ENCODE peak calls at places on chromosomes 3 and 15, in nine cellular contexts. V is Jurkat, Clone E6-1; N is heart right ventricle; A is psoas muscle; I is AG09309; W is ovary; C is SK-N-MC; E is A549; O is MM.1S. F is an unnamed sample.

GRCh38 chr15:76678766-76679165 is 226.4 kb downstream of the SCAPER start:
- DNase-seq in V (no peak), N (no peak), A (no peak), I (peak), W (no peak), C (no peak), E (no peak), O (no peak), F (no peak)

GRCh38 chr15:80891006-80891405 is 98.6 kb downstream of the MESD start:
- DNase-seq in V (no peak), N (no peak), A (no peak), I (no peak), W (no peak), C (no peak), E (no peak), O (no peak), F (no peak)

GRCh38 chr3:41961061-41961749 is 698 bp downstream of the ULK4 start:
- DNase-seq in V (peak), N (peak), A (peak), I (peak), W (peak), C (no peak), E (peak), O (peak), F (peak)

GRCh38 chr3:5809811-5810210 is 622.3 kb downstream of the EDEM1 start:
- DNase-seq in V (no peak), N (no peak), A (no peak), I (no peak), W (no peak), C (no peak), E (no peak), O (no peak), F (no peak)

GRCh38 chr3:45612918-45613602 is 18.5 kb downstream of the LIMD1 start:
- DNase-seq in V (peak), N (no peak), A (no peak), I (no peak), W (no peak), C (no peak), E (no peak), O (peak), F (no peak)

GRCh38 chr3:111864821-111865656 is 6.0 kb downstream of the PHLDB2 start:
- DNase-seq in V (no peak), N (no peak), A (no peak), I (peak), W (no peak), C (no peak), E (peak), O (no peak), F (no peak)

GRCh38 chr15:74384566-74385441 is 17.4 kb upstream of the CYP11A1 start:
- DNase-seq in V (no peak), N (no peak), A (no peak), I (no peak), W (no peak), C (no peak), E (peak), O (peak), F (no peak)

GRCh38 chr15:43550527-43551363 is 33.3 kb downstream of the MAP1A start:
- DNase-seq in V (no peak), N (no peak), A (peak), I (peak), W (no peak), C (no peak), E (no peak), O (no peak), F (no peak)

GRCh38 chr3:194482196-194482593 is 4.6 kb downstream of the ATP13A3 start:
- DNase-seq in V (no peak), N (no peak), A (no peak), I (no peak), W (no peak), C (no peak), E (no peak), O (no peak), F (no peak)

GRCh38 chr15:90190606-90191343 is 10.4 kb upstream of the SEMA4B start:
- DNase-seq in V (no peak), N (no peak), A (no peak), I (no peak), W (no peak), C (no peak), E (no peak), O (peak), F (no peak)

GRCh38 chr3:120678331-120678845 is 3.7 kb downstream of the HGD start:
- DNase-seq in V (no peak), N (no peak), A (no peak), I (peak), W (peak), C (peak), E (peak), O (no peak), F (no peak)

GRCh38 chr3:61236556-61236955 is 14.7 kb downstream of the FHIT start:
- DNase-seq in V (no peak), N (no peak), A (no peak), I (no peak), W (no peak), C (no peak), E (no peak), O (peak), F (no peak)

GRCh38 chr15:50884583-50884982 is 23.9 kb upstream of the AP4E1 start:
- DNase-seq in V (no peak), N (no peak), A (no peak), I (peak), W (no peak), C (no peak), E (peak), O (no peak), F (no peak)

GRCh38 chr3:189941679-189942078 is 179.0 kb downstream of the P3H2 start:
- DNase-seq in V (no peak), N (no peak), A (no peak), I (no peak), W (no peak), C (no peak), E (peak), O (no peak), F (no peak)

GRCh38 chr3:36155515-36155914 is 224.8 kb upstream of the STAC start:
- DNase-seq in V (no peak), N (no peak), A (no peak), I (no peak), W (no peak), C (no peak), E (peak), O (no peak), F (no peak)

GRCh38 chr3:13544293-13544831 is 4.6 kb upstream of the FBLN2 start:
- DNase-seq in V (peak), N (no peak), A (peak), I (peak), W (no peak), C (no peak), E (peak), O (no peak), F (no peak)

GRCh38 chr3:30135190-30135589 is 471.2 kb upstream of the TGFBR2 start:
- DNase-seq in V (no peak), N (peak), A (no peak), I (no peak), W (no peak), C (no peak), E (peak), O (no peak), F (no peak)

GRCh38 chr15:62164500-62165028 is 521 bp downstream of the C2CD4B start:
- DNase-seq in V (no peak), N (peak), A (peak), I (no peak), W (no peak), C (no peak), E (peak), O (peak), F (peak)
- H3K4me3 ChIP-seq in V (peak), N (peak), A (peak), I (no peak), W (peak), C (peak), E (peak), O (peak), F (peak)

GRCh38 chr15:65730560-65731172 is 61.4 kb downstream of the DENND4A start:
- DNase-seq in V (no peak), N (no peak), A (no peak), I (no peak), W (no peak), C (no peak), E (peak), O (no peak), F (no peak)
- H3K4me3 ChIP-seq in V (no peak), N (no peak), A (no peak), I (no peak), W (no peak), C (no peak), E (no peak), O (no peak), F (no peak)

DNA sequence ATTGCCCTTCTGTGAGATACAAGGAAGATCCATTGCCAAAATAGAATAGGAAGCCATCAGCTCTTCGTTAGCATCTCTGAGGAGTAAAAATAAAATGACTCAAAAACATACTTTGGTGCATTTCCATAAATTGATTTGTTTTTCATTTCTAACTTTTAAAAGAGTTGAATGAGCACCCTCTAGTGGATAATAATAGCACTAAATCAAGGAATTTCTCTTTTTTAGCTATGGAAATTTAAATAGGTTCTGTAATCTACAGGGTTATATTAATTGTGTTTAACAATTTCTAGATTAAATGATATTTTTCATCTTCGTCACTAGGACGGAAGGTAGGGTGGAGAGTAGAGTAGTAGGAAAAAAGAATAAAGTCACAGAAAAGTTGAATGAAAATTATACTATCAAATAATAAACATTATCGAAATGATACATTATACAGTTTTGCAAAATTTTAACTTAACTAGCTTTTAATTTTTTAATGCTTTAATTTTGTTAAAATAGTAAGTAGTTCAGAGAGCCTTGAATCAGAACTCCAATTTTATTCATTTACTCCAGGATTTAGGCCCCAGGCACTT is 6.5 kb downstream of the NSUN3 start:
- DNase-seq in V (no peak), N (no peak), A (no peak), I (no peak), W (no peak), C (no peak), E (no peak), O (peak), F (no peak)
- H3K4me3 ChIP-seq in V (no peak), N (no peak), A (no peak), I (no peak), W (no peak), C (no peak), E (no peak), O (no peak), F (no peak)

GRCh38 chr3:128648402-128648801 is 2.2 kb downstream of the RPN1 start:
- DNase-seq in V (no peak), N (no peak), A (no peak), I (no peak), W (no peak), C (no peak), E (no peak), O (no peak), F (no peak)
- H3K4me3 ChIP-seq in V (no peak), N (no peak), A (peak), I (no peak), W (no peak), C (peak), E (no peak), O (peak), F (peak)

DNA sequence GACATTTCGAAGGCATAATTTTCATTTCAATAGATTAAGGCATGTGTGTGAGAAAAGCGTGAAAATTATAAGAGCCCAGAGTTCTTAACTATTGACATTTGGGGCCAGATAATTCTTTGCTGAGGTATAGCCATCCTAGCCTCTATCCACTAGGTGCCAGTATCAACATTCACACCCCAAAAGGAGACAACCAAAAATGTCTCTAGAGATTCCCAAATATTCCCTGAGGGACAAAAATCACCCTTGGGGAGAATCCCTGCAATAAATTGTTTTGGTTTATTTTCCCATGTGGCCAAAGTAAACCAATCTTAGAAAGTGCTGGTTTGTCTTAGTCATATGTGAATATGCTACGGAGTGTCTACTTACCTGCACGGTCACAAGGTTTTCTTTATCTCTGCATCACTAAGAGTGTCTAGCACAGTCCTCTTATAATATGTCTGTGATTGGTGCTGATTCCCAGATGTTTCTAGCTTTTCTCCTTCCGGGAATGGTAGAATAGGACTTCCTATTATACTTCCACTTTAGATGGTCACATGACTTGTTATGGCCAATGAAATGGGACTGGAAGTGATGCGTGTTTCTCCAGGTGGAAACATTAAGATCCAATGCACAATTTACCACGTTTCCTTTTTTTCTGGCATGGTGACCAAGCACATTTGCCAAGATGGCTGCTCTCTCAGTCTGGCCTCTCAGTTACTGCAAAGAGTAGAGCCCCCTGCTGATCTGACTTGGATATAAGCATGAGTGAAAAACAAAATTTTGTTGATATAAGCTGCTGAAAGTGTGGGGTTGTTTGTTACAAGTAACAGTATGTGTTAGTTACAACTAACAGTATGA is 8.0 kb upstream of the KBTBD8 start:
- DNase-seq in V (peak), N (no peak), A (no peak), I (no peak), W (no peak), C (no peak), E (peak), O (peak), F (no peak)
- H3K4me3 ChIP-seq in V (no peak), N (peak), A (no peak), I (no peak), W (no peak), C (no peak), E (no peak), O (peak), F (no peak)

GRCh38 chr15:100925480-100925879 is 6.3 kb downstream of the LRRK1 start:
- DNase-seq in V (no peak), N (no peak), A (no peak), I (no peak), W (no peak), C (no peak), E (no peak), O (no peak), F (no peak)

GRCh38 chr15:100926971-100927756 is 8.0 kb downstream of the LRRK1 start:
- DNase-seq in V (no peak), N (no peak), A (no peak), I (no peak), W (no peak), C (no peak), E (no peak), O (no peak), F (no peak)

GRCh38 chr15:100924436-100924835 is 5.3 kb downstream of the LRRK1 start:
- DNase-seq in V (no peak), N (no peak), A (no peak), I (no peak), W (no peak), C (no peak), E (no peak), O (no peak), F (no peak)

GRCh38 chr15:100923902-100924301 is 4.7 kb downstream of the LRRK1 start:
- DNase-seq in V (no peak), N (no peak), A (no peak), I (no peak), W (no peak), C (no peak), E (no peak), O (no peak), F (no peak)

DNA sequence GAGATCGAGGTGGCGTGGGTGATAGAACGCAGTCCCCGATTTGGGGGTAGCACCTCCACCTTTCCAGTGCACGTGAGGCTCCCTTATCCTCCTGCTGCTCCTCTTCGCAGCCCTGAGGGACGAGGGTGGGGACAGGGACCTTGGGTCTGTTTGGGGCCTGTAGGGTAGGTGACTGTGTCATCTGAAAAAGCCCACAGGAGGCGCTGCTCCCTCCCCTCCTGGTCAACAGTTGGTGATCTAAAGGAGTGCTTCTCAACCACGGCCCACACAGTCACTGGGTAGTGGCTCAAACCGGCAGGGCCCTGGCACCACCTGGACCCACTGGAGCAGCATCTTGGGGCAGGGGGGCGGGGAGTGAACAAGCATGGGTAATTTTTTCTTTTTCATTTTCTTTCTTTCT is 7.1 kb downstream of the LRRK1 start:
- DNase-seq in V (no peak), N (no peak), A (no peak), I (no peak), W (no peak), C (no peak), E (peak), O (no peak), F (no peak)
- H3K4me3 ChIP-seq in V (no peak), N (no peak), A (no peak), I (no peak), W (no peak), C (no peak), E (no peak), O (no peak), F (no peak)

F was measured in upper lobe of right lung.